ENCODE peak calls at places on chromosome 4, in four cellular contexts. R is cardiac muscle cell; D is CD8-positive, alpha-beta T cell; Z is NB4. S is an unnamed sample.

GRCh38 chr4:106494066-106494465 is 125.5 kb upstream of the GIMD1 start:
- DNase-seq in R (no peak), D (no peak), Z (no peak), S (no peak)

GRCh38 chr4:163556169-163556568 is 61.7 kb downstream of the TMA16 start:
- DNase-seq in R (no peak), D (no peak), Z (no peak), S (no peak)

GRCh38 chr4:184357164-184357563 is 117.2 kb downstream of the IRF2 start:
- DNase-seq in R (no peak), D (no peak), Z (no peak), S (no peak)

GRCh38 chr4:15659768-15660394 is 4.7 kb upstream of the FBXL5 start:
- DNase-seq in R (peak; percentile 91), D (no peak), Z (peak; percentile 95), S (no peak)

GRCh38 chr4:173121044-173121685 is 47.4 kb upstream of the GALNT7 start:
- DNase-seq in R (peak; percentile 68), D (no peak), Z (peak; percentile 60), S (no peak)

GRCh38 chr4:7752649-7753048 is 187.0 kb downstream of the AFAP1 start:
- DNase-seq in R (no peak), D (no peak), Z (no peak), S (no peak)

GRCh38 chr4:145154573-145154972 is 25.8 kb downstream of the OTUD4 start:
- DNase-seq in R (peak; percentile 54), D (no peak), Z (no peak), S (no peak)

GRCh38 chr4:150501019-150501727 is 80.8 kb upstream of the MAB21L2 start:
- DNase-seq in R (peak; percentile 87), D (no peak), Z (peak; percentile 66), S (no peak)

GRCh38 chr4:185600801-185601200 is 65.5 kb upstream of the PDLIM3 start:
- DNase-seq in R (peak; percentile 15), D (no peak), Z (no peak), S (no peak)

GRCh38 chr4:41359069-41359769 is 102.5 kb downstream of the UCHL1 start:
- DNase-seq in R (no peak), D (no peak), Z (no peak), S (no peak)

GRCh38 chr4:140094701-140095420 is 59.1 kb downstream of the MAML3 start:
- DNase-seq in R (no peak), D (peak; percentile 33), Z (peak; percentile 59), S (peak; percentile 27)

GRCh38 chr4:110636677-110637407 is 14.0 kb upstream of the PITX2 start:
- DNase-seq in R (peak; percentile 60), D (no peak), Z (no peak), S (no peak)

GRCh38 chr4:184599492-184600135 is 49.6 kb downstream of the CASP3 start:
- DNase-seq in R (peak; percentile 92), D (no peak), Z (no peak), S (no peak)

GRCh38 chr4:176185068-176185467 is 10.3 kb downstream of the SPATA4 start:
- DNase-seq in R (peak; percentile 42), D (no peak), Z (no peak), S (no peak)

DNA sequence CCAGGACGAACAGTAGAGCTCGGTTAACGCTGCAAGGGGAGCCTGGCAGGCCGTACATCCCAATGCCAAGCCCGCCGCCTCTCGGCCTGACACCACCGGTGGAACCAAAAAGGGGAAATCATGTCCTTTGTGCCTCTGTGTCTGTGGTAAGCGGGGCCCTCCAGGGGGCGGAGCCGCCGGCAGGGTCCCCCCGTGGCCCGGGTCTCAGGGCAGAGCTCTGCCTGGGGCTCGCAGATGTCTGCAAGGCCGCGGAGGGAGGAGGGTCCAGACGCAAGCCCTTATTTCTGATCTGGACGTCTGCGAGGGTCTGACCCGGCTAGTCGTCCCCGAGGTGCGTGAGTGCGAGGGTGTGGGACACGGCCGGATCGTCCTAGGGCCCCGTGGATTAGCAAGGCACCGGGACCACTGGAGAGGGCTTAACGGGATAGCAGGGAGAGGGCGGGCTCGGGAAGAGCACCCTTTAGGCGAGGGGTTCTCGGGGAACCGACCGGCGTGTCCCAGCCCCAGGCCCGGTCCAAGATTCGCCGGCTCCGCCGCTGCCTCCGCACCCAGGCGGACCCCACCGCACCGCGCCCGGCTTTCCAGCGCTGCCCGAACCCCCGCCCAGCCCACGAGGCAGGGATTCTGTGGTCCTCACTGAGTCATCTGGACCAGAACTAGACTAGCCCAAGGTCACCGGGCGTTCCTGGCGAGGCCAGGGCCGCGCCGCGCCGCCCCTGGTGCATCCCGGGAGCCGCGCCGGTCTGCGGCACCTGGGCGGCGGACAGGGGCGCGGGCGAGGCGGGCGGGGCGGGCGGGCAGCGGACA is 858 bp upstream of the FAM193A start:
- DNase-seq in R (peak; percentile 33), D (peak; percentile 19), Z (peak; percentile 96), S (peak; percentile 49)
- TF ChIP-seq CTCF in R (peak; percentile 10), D (no peak), Z (peak; percentile 62), S (no peak)

DNA sequence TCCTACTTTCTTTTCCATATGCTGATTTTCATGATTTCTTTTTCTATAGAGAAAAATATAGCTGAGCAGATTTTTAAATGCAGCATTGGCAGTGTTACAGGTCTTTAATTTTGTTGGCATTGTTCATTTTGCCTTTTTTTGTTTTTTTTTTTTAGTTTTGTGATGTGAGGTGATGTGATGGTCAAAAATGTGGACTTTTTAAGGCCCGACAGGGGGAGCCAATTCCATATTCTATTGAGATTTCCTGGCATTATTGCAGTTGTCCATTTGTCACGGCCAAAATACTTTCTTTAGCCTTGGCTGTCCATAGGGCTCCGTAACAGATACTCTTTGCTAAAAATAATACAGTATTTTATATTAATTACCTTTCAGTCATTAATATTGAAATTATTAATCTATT is 47.8 kb downstream of the SLIT2 start:
- DNase-seq in R (peak; percentile 76), D (no peak), Z (peak; percentile 42), S (no peak)
- TF ChIP-seq CTCF in R (peak; percentile 61), D (no peak), Z (peak; percentile 62), S (no peak)

DNA sequence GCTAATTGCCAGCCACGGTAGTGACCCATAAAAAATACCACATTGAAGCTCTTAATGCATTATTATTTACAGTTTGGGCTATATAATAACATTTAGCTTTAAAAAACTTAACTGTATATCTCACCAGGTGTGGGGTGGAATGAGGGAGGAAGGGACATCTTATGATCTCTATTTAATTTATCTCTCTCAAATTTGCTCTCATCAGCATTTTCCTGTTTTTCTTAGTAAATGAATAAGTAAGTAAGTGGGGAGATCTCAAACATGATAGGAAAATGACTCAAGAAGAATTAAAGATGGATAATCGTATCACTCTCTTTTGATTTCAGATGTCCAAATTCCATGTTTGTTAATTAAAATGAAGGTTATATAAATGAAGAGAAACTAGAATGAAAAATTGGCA is 200.7 kb upstream of the NR3C2 start:
- DNase-seq in R (no peak), D (no peak), Z (no peak), S (no peak)
- TF ChIP-seq CTCF in R (no peak), D (no peak), Z (no peak), S (no peak)

DNA sequence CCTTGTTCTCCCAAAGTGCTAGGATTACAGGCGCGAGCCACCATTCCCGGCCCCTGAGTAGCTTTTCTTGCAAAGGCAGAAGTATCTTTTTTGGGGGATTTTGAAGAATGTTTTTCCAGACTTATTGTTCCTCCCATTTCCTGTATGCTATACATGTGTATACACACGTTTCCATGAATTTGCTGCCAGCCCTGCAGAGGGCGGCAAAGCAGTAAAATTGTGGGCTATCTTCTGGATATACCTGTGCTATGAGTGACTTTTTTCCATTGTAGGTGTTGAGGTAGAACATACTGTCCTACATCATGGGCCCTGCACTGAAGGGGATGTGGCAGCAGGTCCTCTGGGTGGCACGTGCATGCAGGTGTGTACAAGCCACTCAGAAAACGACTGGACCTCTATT is 16.9 kb upstream of the MED28 start:
- DNase-seq in R (peak; percentile 8), D (no peak), Z (peak; percentile 27), S (no peak)
- TF ChIP-seq CTCF in R (peak; percentile 24), D (no peak), Z (peak; percentile 44), S (no peak)

DNA sequence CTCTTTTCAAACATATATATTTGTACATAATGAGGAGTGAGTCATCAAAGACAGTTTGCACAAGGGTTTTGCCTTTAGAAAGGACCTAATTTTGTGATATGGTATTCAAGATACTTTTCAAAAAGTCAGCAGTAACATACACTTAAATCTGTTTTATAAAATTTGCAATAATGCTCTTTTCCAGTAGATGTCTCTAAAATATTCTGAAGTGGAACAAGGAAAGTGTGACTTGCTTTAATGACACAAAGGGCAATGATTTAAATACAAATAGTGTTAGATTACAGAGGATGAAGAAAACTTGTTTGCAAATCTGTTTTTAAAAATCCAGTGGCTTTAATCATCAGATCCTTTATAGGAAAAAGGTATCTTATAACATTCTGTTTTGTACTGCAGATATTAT is 20.0 kb downstream of the MMRN1 start:
- DNase-seq in R (no peak), D (no peak), Z (no peak), S (no peak)
- TF ChIP-seq CTCF in R (no peak), D (no peak), Z (no peak), S (no peak)